ENCODE peak calls at places on chromosome 7, in eight cellular contexts. T, H, O, K, C, B, Y and Z are unnamed samples.

GRCh38 chr7:46565712-46566111 is 644.6 kb upstream of the IGFBP3 start:
- DNase-seq in T (no peak), H (no peak), O (no peak), K (no peak), C (no peak), B (no peak), Y (no peak), Z (no peak)

GRCh38 chr7:101996131-101996691 is 178.8 kb downstream of the CUX1 start:
- DNase-seq in T (no peak), H (no peak), O (no peak), K (no peak), C (no peak), B (no peak), Y (no peak), Z (no peak)

GRCh38 chr7:74371381-74372059 is 82.2 kb upstream of the GTF2IRD1 start:
- DNase-seq in T (peak; percentile 24), H (no peak), O (peak; percentile 58), K (peak; percentile 85), C (peak; percentile 81), B (peak; percentile 70), Y (peak; percentile 7), Z (peak; percentile 39)

GRCh38 chr7:1889556-1890181 is 219.6 kb downstream of the ELFN1 start:
- DNase-seq in T (peak; percentile 67), H (no peak), O (no peak), K (no peak), C (no peak), B (no peak), Y (no peak), Z (peak; percentile 39)

GRCh38 chr7:129443612-129444011 is 9.4 kb downstream of the STRIP2 start:
- DNase-seq in T (no peak), H (no peak), O (no peak), K (no peak), C (no peak), B (no peak), Y (no peak), Z (no peak)

GRCh38 chr7:92953657-92954056 is 117.3 kb upstream of the CDK6 start:
- DNase-seq in T (peak; percentile 9), H (no peak), O (peak; percentile 7), K (no peak), C (no peak), B (no peak), Y (no peak), Z (no peak)

GRCh38 chr7:145884716-145885514 is 231.7 kb upstream of the CNTNAP2 start:
- DNase-seq in T (no peak), H (no peak), O (no peak), K (no peak), C (no peak), B (no peak), Y (no peak), Z (no peak)

GRCh38 chr7:111030358-111030735 is 60.6 kb upstream of the LRRN3 start:
- DNase-seq in T (no peak), H (no peak), O (no peak), K (no peak), C (no peak), B (no peak), Y (no peak), Z (no peak)

GRCh38 chr7:96624954-96625353 is 84.7 kb downstream of the SEM1 start:
- DNase-seq in T (no peak), H (no peak), O (no peak), K (no peak), C (peak; percentile 32), B (no peak), Y (no peak), Z (no peak)

DNA sequence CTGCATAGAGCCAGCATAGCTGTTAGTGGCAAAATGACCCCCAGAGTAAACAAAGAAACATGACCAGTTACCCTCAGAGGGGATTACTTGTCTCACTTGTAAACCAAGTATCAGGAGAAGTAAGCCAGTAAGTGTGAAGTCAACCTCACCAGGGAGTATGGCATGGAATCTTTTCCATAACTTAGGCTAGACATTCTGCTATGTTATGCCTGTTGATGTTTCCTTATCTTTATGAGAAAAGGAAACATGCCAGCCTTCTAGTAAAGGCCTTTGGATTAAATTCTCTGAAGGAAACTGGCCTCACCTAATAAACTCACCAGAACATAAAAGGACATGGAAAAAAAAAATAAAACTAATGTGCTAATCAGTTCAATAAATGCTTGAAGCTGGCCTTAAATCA is 87.7 kb downstream of the SEM1 start:
- DNase-seq in T (no peak), H (no peak), O (no peak), K (no peak), C (no peak), B (no peak), Y (no peak), Z (no peak)
- H2AFZ ChIP-seq in T (no peak overlapping the region), H (no peak overlapping the region), O (no peak overlapping the region), K (no peak overlapping the region), C (no peak overlapping the region), B (no peak overlapping the region), Y (no peak overlapping the region), Z (no peak overlapping the region)

GRCh38 chr7:123745437-123745836 is 3.4 kb downstream of the WASL start:
- DNase-seq in T (no peak), H (no peak), O (no peak), K (no peak), C (no peak), B (no peak), Y (no peak), Z (no peak)
- H2AFZ ChIP-seq in T (no peak overlapping the region), H (no peak overlapping the region), O (no peak overlapping the region), K (no peak overlapping the region), C (no peak overlapping the region), B (no peak overlapping the region), Y (no peak overlapping the region), Z (no peak overlapping the region)

DNA sequence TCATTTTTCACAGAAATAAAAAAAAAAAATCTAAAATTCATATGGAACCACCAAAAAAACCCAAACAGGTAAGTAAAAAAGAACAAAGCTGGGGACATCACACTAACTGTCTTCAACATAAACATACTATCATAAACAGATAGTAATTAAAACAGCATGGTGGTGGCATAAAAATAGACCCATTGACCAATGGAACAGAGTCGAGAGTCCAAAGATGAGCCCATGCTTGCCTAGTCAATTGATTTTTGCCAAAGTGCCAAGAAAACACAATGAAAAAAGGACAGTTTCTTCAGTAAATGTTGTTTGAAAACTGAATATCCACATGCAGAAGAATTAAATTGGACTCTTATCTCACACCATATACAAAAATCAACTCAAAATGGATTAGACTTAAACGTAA is 513.2 kb upstream of the PHF14 start:
- DNase-seq in T (no peak), H (no peak), O (no peak), K (no peak), C (no peak), B (no peak), Y (no peak), Z (no peak)
- H2AFZ ChIP-seq in T (no peak overlapping the region), H (no peak overlapping the region), O (no peak overlapping the region), K (no peak overlapping the region), C (no peak overlapping the region), B (no peak overlapping the region), Y (no peak overlapping the region), Z (no peak overlapping the region)

GRCh38 chr7:44309271-44310091 is 15.9 kb downstream of the CAMK2B start:
- DNase-seq in T (peak; percentile 58), H (peak; percentile 9), O (peak; percentile 79), K (peak; percentile 53), C (peak; percentile 71), B (peak; percentile 65), Y (no peak), Z (peak; percentile 59)
- H2AFZ ChIP-seq in T (peak overlapping the region; percentile 57), H (no peak overlapping the region), O (peak overlapping the region; percentile 80), K (peak overlapping the region; percentile 91), C (no peak overlapping the region), B (no peak overlapping the region), Y (no peak overlapping the region), Z (peak overlapping the region; percentile 92)